ENCODE peak calls at places on chromosome X, in four cellular contexts. F is H1, Q is K562, A is GM12878. V is an unnamed sample.

GRCh38 chrX:42021058-42021457 is 97.7 kb upstream of the CASK start:
- DNase-seq in A (no peak), Q (no peak), F (no peak), V (no peak)

GRCh38 chrX:51047950-51048349 is 137.4 kb downstream of the BMP15 start:
- DNase-seq in A (no peak), F (no peak), Q (no peak), V (no peak)

GRCh38 chrX:40420899-40421729 is 159.7 kb upstream of the ATP6AP2 start:
- DNase-seq in A (peak), F (no peak), Q (no peak), V (no peak)

GRCh38 chrX:45517090-45517973 is 316.7 kb upstream of the DIPK2B start:
- DNase-seq in Q (no peak), F (no peak), A (no peak), V (peak)

GRCh38 chrX:120140293-120140981 is 18.0 kb upstream of the RHOXF2 start:
- DNase-seq in A (no peak), Q (no peak), F (no peak), V (no peak)

GRCh38 chrX:9269134-9269533 is 195.7 kb upstream of the TBL1X start:
- DNase-seq in Q (no peak), F (no peak), A (no peak), V (no peak)

GRCh38 chrX:39613508-39613921 is 484.2 kb downstream of the BCOR start:
- DNase-seq in Q (no peak), F (peak), A (no peak), V (no peak)

GRCh38 chrX:74467656-74468055 is 46.4 kb downstream of the SLC16A2 start:
- DNase-seq in A (no peak), F (no peak), Q (no peak), V (no peak)

GRCh38 chrX:151771726-151772125 is 37.2 kb downstream of the CNGA2 start:
- DNase-seq in F (no peak), Q (no peak), A (no peak), V (no peak)

GRCh38 chrX:38282044-38282443 is 45.3 kb downstream of the RPGR start:
- DNase-seq in A (no peak), F (no peak), Q (no peak), V (no peak)

GRCh38 chrX:9538544-9539045 is 73.7 kb downstream of the TBL1X start:
- DNase-seq in Q (no peak), F (no peak), A (no peak), V (no peak)

GRCh38 chrX:10146350-10146749 is 10.4 kb upstream of the CLCN4 start:
- DNase-seq in A (no peak), F (no peak), Q (no peak), V (no peak)

GRCh38 chrX:12460929-12461328 is 322.7 kb downstream of the FRMPD4 start:
- DNase-seq in A (no peak), F (no peak), Q (no peak), V (no peak)

GRCh38 chrX:1491851-1492349 is 39.2 kb upstream of the ASMTL start:
- DNase-seq in F (peak), A (peak), Q (peak), V (peak)

GRCh38 chrX:136251042-136251991 is at the start of gene MAP7D3:
- DNase-seq in F (peak), A (no peak), Q (peak), V (peak)
- TF ChIP-seq POLR2A in F (peak), A (peak), Q (peak), V (peak)

GRCh38 chrX:65595460-65595876 is 60.9 kb upstream of the LAS1L start:
- DNase-seq in F (peak), Q (peak), A (peak), V (peak)
- TF ChIP-seq POLR2AphosphoS5 in F (no peak), Q (no peak), A (no peak), V (no peak)

GRCh38 chrX:111645607-111646006 is 35.4 kb upstream of the ALG13 start:
- DNase-seq in Q (no peak), F (no peak), A (no peak), V (no peak)
- TF ChIP-seq EGR1 in Q (no peak), F (no peak), A (no peak), V (no peak)

GRCh38 chrX:155755706-155756337 is 125.3 kb upstream of the VAMP7 start:
- DNase-seq in A (no peak), F (no peak), Q (no peak), V (no peak)
- TF ChIP-seq POLR2A in A (no peak), F (no peak), Q (no peak), V (no peak)

GRCh38 chrX:123859828-123860505 is at the start of gene XIAP:
- DNase-seq in F (peak), Q (peak), A (peak), V (peak)

GRCh38 chrX:123860983-123861382 is 1.1 kb downstream of the XIAP start:
- DNase-seq in Q (no peak), A (no peak), F (no peak), V (no peak)

GRCh38 chrX:123859409-123859827 is 435 bp upstream of the XIAP start:
- DNase-seq in F (peak), A (peak), Q (no peak), V (no peak)

GRCh38 chrX:123860506-123860840 is 620 bp downstream of the XIAP start:
- DNase-seq in A (peak), Q (no peak), F (no peak), V (no peak)
- TF ChIP-seq POLR2AphosphoS5 in A (no peak), Q (no peak), F (no peak), V (no peak)

GRCh38 chrX:145190801-145191389 is 56.4 kb upstream of the SPANXN1 start:
- DNase-seq in F (no peak), Q (no peak), A (no peak), V (no peak)
- TF ChIP-seq EGR1 in F (no peak), Q (no peak), A (no peak), V (no peak)

DNA sequence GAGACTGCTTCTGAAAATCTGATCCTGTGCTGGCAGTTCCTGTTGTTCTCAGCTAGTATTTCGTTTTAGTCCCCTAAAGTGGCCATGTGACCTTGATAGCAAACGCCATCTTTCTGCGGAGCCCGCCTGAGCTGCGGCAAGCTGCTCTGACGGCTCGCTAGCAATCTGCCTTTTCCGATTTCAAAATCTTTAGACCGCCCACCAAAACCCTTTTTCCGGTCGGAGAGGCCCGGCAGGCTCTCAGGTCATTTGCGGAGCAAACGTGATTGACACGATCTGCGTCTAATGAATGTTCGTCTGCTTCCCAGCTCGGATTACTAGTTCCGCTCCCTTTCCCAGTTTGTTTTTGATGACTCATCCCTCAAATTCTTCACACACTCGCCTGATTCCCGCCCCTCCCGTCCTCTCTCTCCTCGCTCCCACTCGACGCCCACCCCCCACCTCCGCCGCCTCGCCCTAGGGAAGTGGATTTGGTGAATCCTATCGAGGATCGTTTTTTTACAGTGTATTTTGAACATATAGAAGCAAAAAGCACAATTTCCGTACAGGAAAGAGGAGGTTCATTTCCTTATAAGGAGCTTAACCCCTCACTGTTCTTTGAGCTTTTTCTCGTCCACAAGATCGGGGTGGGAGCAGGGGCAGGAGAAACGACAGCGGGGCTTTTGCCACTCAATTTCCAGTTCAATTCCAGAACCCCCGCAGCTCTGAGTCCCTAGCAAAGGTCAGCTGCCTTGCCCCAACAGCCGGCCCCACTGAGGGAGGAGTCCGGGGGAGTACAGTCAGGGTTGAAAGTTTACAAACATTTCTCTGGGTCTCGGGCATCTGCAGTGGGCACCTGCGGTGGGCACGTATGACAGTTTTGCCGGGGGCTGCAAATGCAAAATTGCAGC is 37.5 kb downstream of the NLGN3 start:
- DNase-seq in F (peak), Q (peak), A (peak), V (peak)
- TF ChIP-seq POLR2A in F (peak), Q (peak), A (peak), V (no peak)

DNA sequence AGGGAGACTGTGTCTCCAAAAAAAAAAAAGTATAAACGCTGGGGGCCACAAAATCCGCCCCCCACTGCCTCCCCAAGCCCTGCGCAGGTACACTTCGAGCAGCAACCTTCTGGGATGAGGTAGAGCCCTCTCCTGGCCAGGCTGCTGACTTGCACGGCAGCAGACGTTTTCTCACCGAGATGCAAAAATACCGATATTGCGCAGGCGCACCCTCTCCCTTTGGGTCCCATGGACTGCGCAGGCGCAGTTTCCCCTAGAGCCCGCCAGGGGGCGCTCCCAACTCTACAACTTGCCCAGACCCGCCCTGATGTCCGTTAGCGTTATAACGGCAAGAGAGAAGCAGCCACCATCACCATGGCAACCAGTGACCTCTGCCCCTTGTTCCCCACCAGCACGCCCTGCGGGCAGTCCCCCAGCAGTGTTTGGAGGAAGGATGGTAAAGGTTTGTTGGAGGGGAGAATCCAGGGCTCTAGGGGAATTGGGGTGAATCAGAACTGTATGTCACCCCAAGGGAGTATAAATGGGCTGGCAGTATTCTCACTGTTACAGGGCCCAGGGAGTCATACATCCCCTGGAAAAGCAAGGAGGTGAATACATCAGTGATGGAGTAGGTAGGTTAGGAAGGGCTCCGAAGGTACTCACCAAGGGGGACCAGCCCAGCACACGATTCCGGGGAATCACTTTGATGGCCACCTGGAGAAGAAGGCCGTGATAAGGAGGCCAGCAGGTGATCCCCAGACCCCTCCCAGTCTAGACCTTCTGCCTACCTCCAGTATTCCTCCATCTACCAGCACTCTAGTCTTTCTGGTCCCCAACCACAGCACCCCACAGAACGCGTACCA is 1.5 kb downstream of the PIM2 start:
- DNase-seq in A (peak), F (peak), Q (peak), V (peak)
- TF ChIP-seq POLR2AphosphoS5 in A (peak), F (no peak), Q (no peak), V (peak)

V was measured in HCT116.